ENCODE peak calls at places on chromosome 1, in five cellular contexts. C is tibial nerve, P is fibroblast of the aortic adventitia, X is omental fat pad, E is body of pancreas. Y is an unnamed sample.

GRCh38 chr1:12368646-12369045 is 138.8 kb downstream of the VPS13D start:
- DNase-seq in C (no peak), P (no peak), X (no peak), E (no peak), Y (no peak)

GRCh38 chr1:209435654-209436566 is 147.6 kb upstream of the CAMK1G start:
- DNase-seq in C (peak), P (peak), X (peak), E (peak), Y (peak)

GRCh38 chr1:47388548-47389238 is 27.4 kb upstream of the FOXE3 start:
- DNase-seq in C (peak), P (peak), X (peak), E (peak), Y (no peak)

GRCh38 chr1:238399558-238399957 is 508.8 kb upstream of the ZP4 start:
- DNase-seq in C (no peak), P (no peak), X (no peak), E (no peak), Y (no peak)

GRCh38 chr1:109272021-109272799 is 10.7 kb downstream of the PSRC1 start:
- DNase-seq in C (no peak), P (no peak), X (no peak), E (peak), Y (peak)

GRCh38 chr1:57600424-57600823 is 176.6 kb upstream of the DAB1 start:
- DNase-seq in C (no peak), P (no peak), X (no peak), E (no peak), Y (no peak)

GRCh38 chr1:152654110-152654509 is 9.1 kb upstream of the LCE2D start:
- DNase-seq in C (peak), P (peak), X (no peak), E (peak), Y (no peak)

GRCh38 chr1:34378968-34379729 is 202.4 kb downstream of the C1orf94 start:
- DNase-seq in C (no peak), P (peak), X (no peak), E (no peak), Y (no peak)

GRCh38 chr1:234538062-234538731 is 59.2 kb upstream of the TARBP1 start:
- DNase-seq in C (no peak), P (no peak), X (no peak), E (peak), Y (no peak)

GRCh38 chr1:8687053-8687452 is 130.4 kb downstream of the RERE start:
- DNase-seq in C (no peak), P (no peak), X (no peak), E (peak), Y (no peak)

GRCh38 chr1:176206006-176206960 is 803 bp downstream of the COP1 start:
- DNase-seq in C (peak), P (peak), X (no peak), E (peak), Y (peak)

GRCh38 chr1:191590578-191590977 is 567.7 kb upstream of the RGS18 start:
- DNase-seq in C (no peak), P (no peak), X (no peak), E (no peak), Y (no peak)

GRCh38 chr1:177857285-177857684 is 112.6 kb downstream of the SEC16B start:
- DNase-seq in C (no peak), P (no peak), X (no peak), E (no peak), Y (no peak)

GRCh38 chr1:68770817-68771216 is 273.9 kb upstream of the DEPDC1 start:
- DNase-seq in C (no peak), P (no peak), X (no peak), E (no peak), Y (no peak)

GRCh38 chr1:226867461-226868054 is 2.9 kb upstream of the PSEN2 start:
- DNase-seq in C (no peak), P (no peak), X (no peak), E (no peak), Y (no peak)

GRCh38 chr1:180586671-180587155 is 27.9 kb downstream of the OVAAL start:
- DNase-seq in C (no peak), P (peak), X (no peak), E (peak), Y (no peak)

GRCh38 chr1:166090244-166090643 is 76.6 kb downstream of the FAM78B start:
- DNase-seq in C (no peak), P (no peak), X (no peak), E (no peak), Y (no peak)

GRCh38 chr1:159986093-159986492 is 32.1 kb upstream of the SLAMF9 start:
- DNase-seq in C (no peak), P (no peak), X (no peak), E (no peak), Y (no peak)

GRCh38 chr1:53295746-53296722 is 31.8 kb downstream of the LRP8 start:
- DNase-seq in C (no peak), P (peak), X (no peak), E (peak), Y (no peak)

GRCh38 chr1:84605157-84605556 is 30.9 kb upstream of the CTBS start:
- DNase-seq in C (no peak), P (no peak), X (no peak), E (no peak), Y (no peak)

GRCh38 chr1:84606977-84607376 is 32.7 kb upstream of the CTBS start:
- DNase-seq in C (no peak), P (no peak), X (no peak), E (no peak), Y (no peak)

GRCh38 chr1:84603223-84603622 is 29.0 kb upstream of the CTBS start:
- DNase-seq in C (no peak), P (peak), X (no peak), E (no peak), Y (no peak)

GRCh38 chr1:84600796-84601195 is 26.6 kb upstream of the CTBS start:
- DNase-seq in C (no peak), P (no peak), X (no peak), E (no peak), Y (no peak)

DNA sequence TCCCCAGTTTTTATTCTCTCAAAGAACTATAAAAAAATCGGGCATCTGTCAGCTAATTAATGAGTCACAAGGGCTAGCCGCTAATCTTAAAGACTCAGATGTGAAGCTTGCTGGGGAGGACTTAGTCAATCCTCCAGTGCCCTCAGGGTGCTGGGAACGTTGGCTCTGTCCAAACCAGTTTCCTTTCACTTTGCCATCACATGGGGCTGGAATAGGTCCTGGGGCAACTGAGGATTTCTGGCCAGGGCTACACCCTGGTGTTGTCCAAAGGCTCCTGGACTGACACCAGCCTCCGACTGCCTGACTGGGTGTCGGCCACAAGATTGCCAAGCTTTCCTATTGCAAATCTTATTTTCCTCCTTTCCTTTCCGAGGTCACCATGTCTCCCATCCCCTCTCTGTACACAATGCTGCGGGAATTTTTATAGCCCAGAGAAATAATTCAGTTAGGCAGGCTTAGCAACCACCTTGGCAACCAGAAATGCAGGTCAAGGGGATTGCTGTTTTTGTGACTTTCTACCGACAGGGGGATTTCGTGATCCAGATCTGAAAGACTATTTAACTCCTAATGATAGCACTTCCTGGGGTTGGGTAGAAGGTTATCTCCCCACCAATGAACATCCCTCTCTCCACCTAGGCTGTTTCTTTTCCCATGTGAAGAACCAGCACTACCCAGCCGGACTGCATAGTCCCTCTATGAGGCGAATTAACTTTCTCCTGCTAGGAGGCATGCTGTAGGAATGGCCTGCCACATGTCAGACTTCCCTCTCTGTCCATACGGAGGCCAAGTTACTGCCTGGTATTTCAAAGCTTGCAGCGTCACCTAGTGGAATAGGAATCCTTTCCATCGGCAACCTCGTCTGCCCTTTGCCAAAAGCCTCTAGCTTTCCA is 29.9 kb upstream of the CTBS start:
- DNase-seq in C (no peak), P (peak), X (no peak), E (no peak), Y (no peak)
- TF ChIP-seq CTCF in C (no peak), P (peak), X (no peak), E (no peak), Y (no peak)

DNA sequence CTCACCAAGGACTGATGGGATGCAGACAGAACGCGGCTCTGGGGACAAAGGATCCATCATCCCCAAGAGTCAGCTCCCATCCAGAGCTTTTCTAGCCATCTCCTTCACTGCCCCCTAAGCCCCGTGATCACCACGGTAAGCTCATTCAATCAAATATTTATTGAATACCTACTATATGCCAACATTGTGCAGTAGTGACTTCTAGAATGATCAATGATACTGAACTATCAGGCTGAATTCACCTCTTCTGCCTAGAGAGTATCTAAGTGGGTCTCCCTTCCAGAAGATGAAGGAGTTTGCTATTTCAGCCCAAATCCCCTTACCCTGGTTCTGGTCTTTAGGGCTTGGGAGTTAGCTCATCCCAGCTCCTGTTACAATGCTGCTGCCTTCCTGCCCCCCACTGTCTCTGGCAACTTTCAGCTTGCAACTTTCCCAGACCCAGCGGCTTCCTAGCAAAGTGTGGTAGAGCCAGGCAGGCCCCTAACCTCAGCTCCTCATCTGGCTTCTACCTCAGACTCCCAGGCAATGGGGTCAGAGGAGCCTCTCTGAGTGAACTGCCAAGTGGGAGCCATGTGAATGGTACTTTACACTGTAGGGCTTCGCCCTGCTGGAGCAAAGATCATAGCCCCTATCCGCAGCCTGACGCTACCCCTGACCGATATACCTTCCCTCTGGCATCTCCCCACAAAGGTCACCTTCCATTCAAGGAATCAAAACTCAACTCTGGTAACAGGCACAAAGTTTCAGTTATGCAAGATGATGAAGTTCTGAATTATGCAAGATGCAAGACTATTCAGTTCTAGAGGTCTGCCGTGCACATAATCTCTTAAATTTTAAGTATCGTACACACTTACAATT is 20.9 kb downstream of the TMEM53 start:
- DNase-seq in C (no peak), P (no peak), X (no peak), E (no peak), Y (no peak)
- TF ChIP-seq CTCF in C (no peak), P (no peak), X (no peak), E (no peak), Y (peak)

DNA sequence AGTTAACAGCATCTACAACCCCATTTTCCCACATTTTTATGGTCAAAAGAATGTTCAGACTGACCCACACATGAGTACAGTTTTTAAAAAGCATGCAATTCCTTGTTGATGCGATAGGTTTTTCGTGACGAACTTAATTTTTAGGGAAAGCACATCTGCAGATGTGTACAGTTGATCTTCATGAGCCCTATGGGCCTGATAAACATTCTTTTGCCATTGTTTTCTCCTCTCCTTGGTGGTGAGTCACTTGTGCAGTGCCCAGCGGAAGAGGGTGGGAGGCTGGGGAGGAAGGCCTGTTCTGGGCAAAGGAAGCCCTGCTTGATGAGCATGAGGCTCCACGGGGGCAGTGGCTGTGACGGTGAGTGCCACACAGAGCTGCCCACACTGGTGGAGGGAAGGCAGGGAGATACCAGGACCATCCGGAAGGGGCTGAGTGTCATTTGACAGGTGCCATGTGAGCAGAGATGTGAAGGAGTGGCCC is 5.3 kb downstream of the ARF1 start:
- DNase-seq in C (no peak), P (peak), X (no peak), E (peak), Y (no peak)
- TF ChIP-seq CTCF in C (no peak), P (peak), X (no peak), E (no peak), Y (no peak)

GRCh38 chr1:223016890-223017289 is 126.2 kb downstream of the TLR5 start:
- DNase-seq in C (no peak), P (no peak), X (no peak), E (no peak), Y (no peak)
- TF ChIP-seq CTCF in C (no peak), P (no peak), X (no peak), E (no peak), Y (no peak)

Y was measured in type B pancreatic cell.